ENCODE peak calls at places on chromosomes 11 and 22, in ten cellular contexts. One of them, this sample, is unnamed.

GRCh38 chr11:46391578-46392420 is at the start of gene CHRM4:
- DNase-seq in HCEC 1CT: peak; percentile 22
- DNase-seq in nephron progenitor cell: peak; percentile 69
- DNase-seq in epithelial cell of esophagus: no peak
- DNase-seq in astrocyte of the spinal cord: no peak
- DNase-seq in H9: peak; percentile 67
- DNase-seq in NCI-H2107: peak; percentile 52
- DNase-seq in EH: peak; percentile 54
- DNase-seq in AG10803: no peak
- DNase-seq in CD4-positive, CD25-positive, alpha-beta regulatory T cell: no peak
- DNase-seq in this sample: peak; percentile 26

GRCh38 chr11:35944503-35945136 is 758 bp downstream of the LDLRAD3 start:
- DNase-seq in HCEC 1CT: no peak
- DNase-seq in nephron progenitor cell: peak; percentile 28
- DNase-seq in epithelial cell of esophagus: no peak
- DNase-seq in astrocyte of the spinal cord: no peak
- DNase-seq in H9: no peak
- DNase-seq in NCI-H2107: no peak
- DNase-seq in EH: peak; percentile 32
- DNase-seq in AG10803: peak; percentile 25
- DNase-seq in CD4-positive, CD25-positive, alpha-beta regulatory T cell: no peak
- DNase-seq in this sample: no peak

GRCh38 chr11:76889414-76889975 is 28.8 kb downstream of the ACER3 start:
- DNase-seq in HCEC 1CT: no peak
- DNase-seq in nephron progenitor cell: no peak
- DNase-seq in epithelial cell of esophagus: no peak
- DNase-seq in astrocyte of the spinal cord: no peak
- DNase-seq in H9: no peak
- DNase-seq in NCI-H2107: no peak
- DNase-seq in EH: no peak
- DNase-seq in AG10803: no peak
- DNase-seq in CD4-positive, CD25-positive, alpha-beta regulatory T cell: no peak
- DNase-seq in this sample: no peak

GRCh38 chr22:26502688-26503561 is 9.3 kb downstream of the TFIP11 start:
- DNase-seq in HCEC 1CT: peak; percentile 20
- DNase-seq in nephron progenitor cell: peak; percentile 58
- DNase-seq in epithelial cell of esophagus: peak; percentile 53
- DNase-seq in astrocyte of the spinal cord: peak; percentile 53
- DNase-seq in H9: peak; percentile 80
- DNase-seq in NCI-H2107: no peak
- DNase-seq in EH: peak; percentile 55
- DNase-seq in AG10803: peak; percentile 37
- DNase-seq in CD4-positive, CD25-positive, alpha-beta regulatory T cell: peak; percentile 44
- DNase-seq in this sample: peak; percentile 90

GRCh38 chr11:126697937-126698336 is 302.6 kb downstream of the KIRREL3 start:
- DNase-seq in HCEC 1CT: no peak
- DNase-seq in nephron progenitor cell: no peak
- DNase-seq in epithelial cell of esophagus: no peak
- DNase-seq in astrocyte of the spinal cord: no peak
- DNase-seq in H9: no peak
- DNase-seq in NCI-H2107: no peak
- DNase-seq in EH: no peak
- DNase-seq in AG10803: no peak
- DNase-seq in CD4-positive, CD25-positive, alpha-beta regulatory T cell: no peak
- DNase-seq in this sample: no peak

GRCh38 chr11:114821626-114822025 is 143.3 kb downstream of the NXPE2 start:
- DNase-seq in HCEC 1CT: no peak
- DNase-seq in nephron progenitor cell: no peak
- DNase-seq in epithelial cell of esophagus: peak; percentile 6
- DNase-seq in astrocyte of the spinal cord: no peak
- DNase-seq in H9: peak; percentile 65
- DNase-seq in NCI-H2107: no peak
- DNase-seq in EH: no peak
- DNase-seq in AG10803: peak; percentile 4
- DNase-seq in CD4-positive, CD25-positive, alpha-beta regulatory T cell: no peak
- DNase-seq in this sample: no peak

GRCh38 chr22:29700949-29701927 is 18.6 kb upstream of the CABP7 start:
- DNase-seq in HCEC 1CT: peak; percentile 27
- DNase-seq in nephron progenitor cell: no peak
- DNase-seq in epithelial cell of esophagus: peak; percentile 42
- DNase-seq in astrocyte of the spinal cord: no peak
- DNase-seq in H9: peak; percentile 72
- DNase-seq in NCI-H2107: no peak
- DNase-seq in EH: peak; percentile 38
- DNase-seq in AG10803: no peak
- DNase-seq in CD4-positive, CD25-positive, alpha-beta regulatory T cell: peak; percentile 34
- DNase-seq in this sample: no peak

GRCh38 chr11:20197881-20198280 is 37.6 kb upstream of the DBX1 start:
- DNase-seq in HCEC 1CT: no peak
- DNase-seq in nephron progenitor cell: no peak
- DNase-seq in epithelial cell of esophagus: no peak
- DNase-seq in astrocyte of the spinal cord: no peak
- DNase-seq in H9: no peak
- DNase-seq in NCI-H2107: no peak
- DNase-seq in EH: no peak
- DNase-seq in AG10803: no peak
- DNase-seq in CD4-positive, CD25-positive, alpha-beta regulatory T cell: no peak
- DNase-seq in this sample: no peak

GRCh38 chr11:85694385-85694980 is 8.5 kb upstream of the CCDC89 start:
- DNase-seq in HCEC 1CT: peak; percentile 68
- DNase-seq in nephron progenitor cell: no peak
- DNase-seq in epithelial cell of esophagus: peak; percentile 48
- DNase-seq in astrocyte of the spinal cord: peak; percentile 59
- DNase-seq in H9: no peak
- DNase-seq in NCI-H2107: no peak
- DNase-seq in EH: peak; percentile 74
- DNase-seq in AG10803: peak; percentile 64
- DNase-seq in CD4-positive, CD25-positive, alpha-beta regulatory T cell: peak; percentile 53
- DNase-seq in this sample: peak; percentile 28

GRCh38 chr11:118841469-118842222 is 42.0 kb upstream of the CXCR5 start:
- DNase-seq in HCEC 1CT: no peak
- DNase-seq in nephron progenitor cell: no peak
- DNase-seq in epithelial cell of esophagus: no peak
- DNase-seq in astrocyte of the spinal cord: no peak
- DNase-seq in H9: no peak
- DNase-seq in NCI-H2107: no peak
- DNase-seq in EH: no peak
- DNase-seq in AG10803: no peak
- DNase-seq in CD4-positive, CD25-positive, alpha-beta regulatory T cell: no peak
- DNase-seq in this sample: peak; percentile 45

GRCh38 chr11:116457336-116458007 is 315.3 kb downstream of the BUD13 start:
- DNase-seq in HCEC 1CT: no peak
- DNase-seq in nephron progenitor cell: no peak
- DNase-seq in epithelial cell of esophagus: no peak
- DNase-seq in astrocyte of the spinal cord: no peak
- DNase-seq in H9: no peak
- DNase-seq in NCI-H2107: no peak
- DNase-seq in EH: no peak
- DNase-seq in AG10803: no peak
- DNase-seq in CD4-positive, CD25-positive, alpha-beta regulatory T cell: no peak
- DNase-seq in this sample: no peak

GRCh38 chr11:61974766-61975631 is 7.6 kb upstream of the FTH1 start:
- DNase-seq in HCEC 1CT: no peak
- DNase-seq in nephron progenitor cell: no peak
- DNase-seq in epithelial cell of esophagus: peak; percentile 47
- DNase-seq in astrocyte of the spinal cord: no peak
- DNase-seq in H9: no peak
- DNase-seq in NCI-H2107: no peak
- DNase-seq in EH: no peak
- DNase-seq in AG10803: no peak
- DNase-seq in CD4-positive, CD25-positive, alpha-beta regulatory T cell: no peak
- DNase-seq in this sample: no peak

GRCh38 chr11:130166457-130166784 is 6.8 kb downstream of the ST14 start:
- DNase-seq in HCEC 1CT: peak; percentile 98
- DNase-seq in nephron progenitor cell: no peak
- DNase-seq in epithelial cell of esophagus: peak; percentile 98
- DNase-seq in astrocyte of the spinal cord: peak; percentile 94
- DNase-seq in H9: no peak
- DNase-seq in NCI-H2107: no peak
- DNase-seq in EH: peak; percentile 91
- DNase-seq in AG10803: peak; percentile 89
- DNase-seq in CD4-positive, CD25-positive, alpha-beta regulatory T cell: no peak
- DNase-seq in this sample: peak; percentile 15

GRCh38 chr22:28605362-28605761 is 74.3 kb downstream of the TTC28 start:
- DNase-seq in HCEC 1CT: no peak
- DNase-seq in nephron progenitor cell: no peak
- DNase-seq in epithelial cell of esophagus: no peak
- DNase-seq in astrocyte of the spinal cord: no peak
- DNase-seq in H9: no peak
- DNase-seq in NCI-H2107: no peak
- DNase-seq in EH: no peak
- DNase-seq in AG10803: no peak
- DNase-seq in CD4-positive, CD25-positive, alpha-beta regulatory T cell: no peak
- DNase-seq in this sample: no peak